ENCODE peak calls at places on chromosomes 12 and 14, in ten cellular contexts. N, A, I, U, X, K, H, T, P and C are unnamed samples.

GRCh38 chr12:43676183-43676813 is 82.3 kb downstream of the PUS7L start:
- DNase-seq in N (no peak), A (peak; percentile 1), I (no peak), U (peak; percentile 15), X (peak; percentile 22), K (no peak), H (no peak), T (no peak), P (no peak), C (no peak)

GRCh38 chr14:53022593-53022992 is 71.7 kb upstream of the FERMT2 start:
- DNase-seq in N (no peak), A (peak; percentile 61), I (no peak), U (no peak), X (no peak), K (no peak), H (no peak), T (no peak), P (no peak), C (no peak)

GRCh38 chr14:69988979-69989378 is 109.8 kb downstream of the SMOC1 start:
- DNase-seq in N (no peak), A (no peak), I (no peak), U (no peak), X (no peak), K (no peak), H (no peak), T (no peak), P (no peak), C (no peak)

GRCh38 chr12:47900480-47901129 is 4.2 kb downstream of the VDR start:
- DNase-seq in N (no peak), A (no peak), I (peak; percentile 65), U (no peak), X (no peak), K (peak; percentile 44), H (no peak), T (peak; percentile 68), P (peak; percentile 41), C (no peak)

GRCh38 chr12:100348657-100349454 is 8.0 kb upstream of the SLC17A8 start:
- DNase-seq in N (no peak), A (peak; percentile 38), I (no peak), U (peak; percentile 34), X (no peak), K (no peak), H (no peak), T (no peak), P (no peak), C (no peak)

GRCh38 chr14:68268719-68269118 is 449.1 kb downstream of the RAD51B start:
- DNase-seq in N (no peak), A (no peak), I (no peak), U (no peak), X (no peak), K (no peak), H (no peak), T (no peak), P (no peak), C (no peak)

GRCh38 chr14:65354131-65354530 is 58.4 kb upstream of the FUT8 start:
- DNase-seq in N (no peak), A (no peak), I (no peak), U (no peak), X (no peak), K (peak; percentile 68), H (no peak), T (peak; percentile 72), P (no peak), C (no peak)

GRCh38 chr14:58078471-58078870 is 73.5 kb downstream of the ARMH4 start:
- DNase-seq in N (no peak), A (peak; percentile 40), I (no peak), U (no peak), X (no peak), K (no peak), H (no peak), T (no peak), P (no peak), C (no peak)

DNA sequence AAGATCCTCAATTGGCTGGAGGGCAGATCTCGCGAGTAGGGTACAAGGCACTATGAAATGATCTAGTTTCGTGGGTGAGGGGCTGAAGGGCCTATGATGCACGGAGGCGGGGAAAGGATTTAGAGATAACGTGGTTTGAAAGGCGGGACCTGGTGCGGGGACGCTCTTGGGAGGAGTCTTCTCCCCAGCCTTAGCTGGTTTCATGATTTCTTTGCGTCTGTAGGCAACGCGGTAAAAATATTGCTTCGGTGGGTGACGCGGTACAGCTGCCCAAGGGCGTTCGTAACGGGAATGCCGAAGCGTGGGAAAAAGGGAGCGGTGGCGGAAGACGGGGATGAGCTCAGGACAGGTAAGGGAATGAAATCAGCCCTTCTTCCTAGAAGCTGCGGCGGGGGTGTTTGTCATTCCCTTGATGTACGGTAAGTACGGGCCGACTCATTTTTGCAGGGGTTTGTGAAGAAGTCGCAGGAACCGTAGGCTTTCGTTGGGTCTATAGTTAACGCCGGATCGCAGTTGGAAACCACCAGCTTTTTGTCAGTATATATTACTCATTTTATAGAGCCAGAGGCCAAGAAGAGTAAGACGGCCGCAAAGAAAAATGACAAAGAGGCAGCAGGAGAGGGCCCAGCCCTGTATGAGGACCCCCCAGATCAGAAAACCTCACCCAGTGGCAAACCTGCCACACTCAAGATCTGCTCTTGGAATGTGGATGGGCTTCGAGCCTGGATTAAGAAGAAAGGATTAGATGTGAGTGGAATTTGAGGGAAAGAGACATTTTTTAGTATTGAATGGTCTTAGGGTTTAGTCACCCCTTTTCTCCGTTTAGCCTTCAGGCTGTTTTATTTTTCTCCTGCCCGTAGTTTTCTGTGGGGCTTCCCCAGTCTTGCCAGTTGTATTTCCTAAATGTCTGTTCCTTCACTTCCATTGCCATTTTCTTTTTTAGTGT is 602 bp downstream of the APEX1 start:
- DNase-seq in N (peak; percentile 78), A (peak; percentile 89), I (no peak), U (peak; percentile 73), X (no peak), K (peak; percentile 27), H (peak; percentile 35), T (no peak), P (peak; percentile 74), C (peak; percentile 13)
- TF ChIP-seq POLR2A in N (no peak), A (peak; percentile 48), I (peak; percentile 9), U (no peak), X (no peak), K (no peak), H (no peak), T (no peak), P (no peak), C (no peak)

GRCh38 chr12:8639936-8640335 is 22.7 kb downstream of the MFAP5 start:
- DNase-seq in N (no peak), A (no peak), I (no peak), U (no peak), X (no peak), K (no peak), H (no peak), T (no peak), P (no peak), C (no peak)

GRCh38 chr12:8647968-8648367 is 14.7 kb downstream of the MFAP5 start:
- DNase-seq in N (no peak), A (no peak), I (no peak), U (no peak), X (no peak), K (no peak), H (no peak), T (no peak), P (no peak), C (no peak)

GRCh38 chr12:8648598-8649205 is 13.9 kb downstream of the MFAP5 start:
- DNase-seq in N (no peak), A (no peak), I (no peak), U (no peak), X (peak; percentile 56), K (no peak), H (no peak), T (peak; percentile 74), P (no peak), C (no peak)

GRCh38 chr12:8642775-8643174 is 19.9 kb downstream of the MFAP5 start:
- DNase-seq in N (no peak), A (no peak), I (no peak), U (no peak), X (no peak), K (no peak), H (no peak), T (no peak), P (no peak), C (no peak)

DNA sequence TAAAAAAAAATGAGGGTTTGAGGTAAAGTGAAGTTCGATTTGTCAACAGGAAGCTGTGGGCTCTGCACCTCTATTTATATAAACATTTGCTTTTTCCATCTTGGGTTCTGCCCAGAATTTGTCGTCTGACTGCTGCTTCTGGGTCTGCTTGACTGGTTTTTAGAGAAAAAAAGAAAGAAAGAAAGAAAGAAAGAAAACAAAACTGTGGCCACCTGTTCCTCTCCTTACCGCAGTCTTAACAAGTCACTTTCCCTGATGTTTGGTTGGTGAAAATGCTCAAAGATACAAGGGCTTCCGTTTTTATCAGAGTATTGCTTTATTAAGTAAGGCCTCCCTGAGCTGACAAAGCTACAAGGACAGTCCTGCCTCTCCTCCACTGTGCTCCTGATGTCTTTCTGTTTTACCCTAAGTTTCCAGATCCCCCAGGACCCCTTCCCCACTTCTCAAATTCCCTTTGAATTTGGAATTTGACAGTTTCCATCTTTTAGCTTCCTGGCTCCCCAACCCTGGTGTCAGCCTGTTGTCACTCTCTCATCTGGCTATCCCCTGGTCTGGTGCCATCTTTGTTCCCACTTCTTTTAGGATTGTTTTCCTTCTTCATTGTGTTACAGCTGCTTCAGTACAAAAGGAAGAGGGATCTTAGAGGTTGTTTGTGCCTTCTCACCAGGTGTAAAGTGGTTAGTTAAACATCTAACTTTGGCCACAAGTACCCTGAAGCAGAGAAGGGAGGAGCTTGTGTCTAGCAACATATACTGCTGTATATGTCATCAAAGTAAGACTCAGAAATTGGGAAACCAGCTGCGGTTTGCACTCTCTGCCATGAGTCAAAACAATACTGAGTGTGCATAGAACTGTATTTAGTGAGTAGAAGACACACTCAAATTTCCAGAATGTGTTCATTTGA is 18.0 kb downstream of the MFAP5 start:
- DNase-seq in N (no peak), A (no peak), I (no peak), U (no peak), X (no peak), K (no peak), H (no peak), T (peak; percentile 54), P (no peak), C (no peak)
- TF ChIP-seq POLR2A in N (no peak), A (no peak), I (peak; percentile 12), U (no peak), X (peak; percentile 80), K (no peak), H (no peak), T (no peak), P (no peak), C (no peak)

GRCh38 chr14:100213956-100214767 is 24.8 kb upstream of the YY1 start:
- DNase-seq in N (peak; percentile 94), A (peak; percentile 37), I (peak; percentile 96), U (peak; percentile 86), X (peak; percentile 97), K (peak; percentile 95), H (peak; percentile 90), T (peak; percentile 98), P (peak; percentile 94), C (peak; percentile 93)
- TF ChIP-seq POLR2A in N (peak; percentile 78), A (peak; percentile 64), I (peak; percentile 95), U (peak; percentile 87), X (peak; percentile 72), K (no peak), H (peak; percentile 83), T (no peak), P (peak; percentile 64), C (no peak)

DNA sequence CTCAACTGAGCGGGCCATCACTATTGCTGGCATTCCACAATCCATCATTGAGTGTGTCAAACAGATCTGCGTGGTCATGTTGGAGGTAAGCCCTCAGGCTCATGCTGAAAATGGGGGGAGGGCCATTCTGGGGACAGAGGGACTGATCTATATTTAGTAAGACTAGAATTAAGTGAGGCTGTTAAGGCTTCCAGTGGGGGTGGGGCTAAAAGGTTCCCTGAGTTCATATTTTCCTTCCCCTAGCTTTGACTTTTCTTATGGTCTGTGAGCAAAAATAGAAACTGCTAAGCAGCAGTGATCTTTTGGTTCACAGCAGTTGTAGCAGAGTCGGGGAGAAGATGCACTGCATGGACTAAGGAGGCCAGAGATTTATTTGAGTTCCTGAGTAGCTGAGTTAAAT is 9.2 kb downstream of the PCBP2 start:
- DNase-seq in N (no peak), A (no peak), I (no peak), U (no peak), X (no peak), K (no peak), H (no peak), T (no peak), P (no peak), C (no peak)
- TF ChIP-seq POLR2A in N (no peak), A (no peak), I (no peak), U (no peak), X (peak; percentile 49), K (no peak), H (no peak), T (no peak), P (no peak), C (no peak)